ENCODE peak calls at places on chromosome 9, in ten cellular contexts. One of them, this sample, is unnamed.

GRCh38 chr9:36873247-36873875 is 160.7 kb downstream of the PAX5 start:
- DNase-seq in NCI-H69: peak; percentile 85
- DNase-seq in Peyer's patch: peak; percentile 87
- DNase-seq in GM10248: peak; percentile 84
- DNase-seq in T-cell: peak; percentile 41
- DNase-seq in endothelial cell: peak; percentile 70
- DNase-seq in activated naive CD4-positive, alpha-beta T cell treated with anti-CD3 and anti-CD28 coated beads for 36 hours: peak; percentile 84
- DNase-seq in NCI-H146: peak; percentile 78
- DNase-seq in OCI-LY7: peak; percentile 79
- DNase-seq in AG04450: no peak
- DNase-seq in this sample: no peak

GRCh38 chr9:136137321-136138054 is 18.8 kb upstream of the TMEM250 start:
- DNase-seq in Peyer's patch: no peak
- DNase-seq in GM10248: no peak
- DNase-seq in T-cell: no peak
- DNase-seq in AG04450: no peak
- DNase-seq in endothelial cell: no peak
- DNase-seq in NCI-H146: peak; percentile 29
- DNase-seq in activated naive CD4-positive, alpha-beta T cell treated with anti-CD3 and anti-CD28 coated beads for 36 hours: no peak
- DNase-seq in OCI-LY7: no peak
- DNase-seq in NCI-H69: peak; percentile 53
- DNase-seq in this sample: no peak

GRCh38 chr9:130421802-130422276 is 22.9 kb upstream of the ASS1 start:
- DNase-seq in activated naive CD4-positive, alpha-beta T cell treated with anti-CD3 and anti-CD28 coated beads for 36 hours: no peak
- DNase-seq in endothelial cell: no peak
- DNase-seq in NCI-H146: peak; percentile 87
- DNase-seq in OCI-LY7: no peak
- DNase-seq in Peyer's patch: no peak
- DNase-seq in AG04450: peak; percentile 81
- DNase-seq in T-cell: no peak
- DNase-seq in NCI-H69: peak; percentile 99
- DNase-seq in GM10248: no peak
- DNase-seq in this sample: peak; percentile 59

GRCh38 chr9:137025120-137025966 is 2.7 kb downstream of the ABCA2 start:
- DNase-seq in Peyer's patch: peak; percentile 76
- DNase-seq in GM10248: no peak
- DNase-seq in NCI-H69: peak; percentile 97
- DNase-seq in endothelial cell: no peak
- DNase-seq in AG04450: no peak
- DNase-seq in activated naive CD4-positive, alpha-beta T cell treated with anti-CD3 and anti-CD28 coated beads for 36 hours: no peak
- DNase-seq in T-cell: peak; percentile 28
- DNase-seq in OCI-LY7: peak; percentile 57
- DNase-seq in NCI-H146: no peak
- DNase-seq in this sample: no peak

GRCh38 chr9:12091865-12092527 is 601.2 kb upstream of the TYRP1 start:
- DNase-seq in AG04450: no peak
- DNase-seq in GM10248: no peak
- DNase-seq in activated naive CD4-positive, alpha-beta T cell treated with anti-CD3 and anti-CD28 coated beads for 36 hours: no peak
- DNase-seq in endothelial cell: no peak
- DNase-seq in Peyer's patch: no peak
- DNase-seq in T-cell: no peak
- DNase-seq in NCI-H146: no peak
- DNase-seq in NCI-H69: no peak
- DNase-seq in OCI-LY7: no peak
- DNase-seq in this sample: no peak

GRCh38 chr9:129332581-129332980 is 154.5 kb upstream of the IER5L start:
- DNase-seq in AG04450: no peak
- DNase-seq in Peyer's patch: no peak
- DNase-seq in endothelial cell: no peak
- DNase-seq in NCI-H69: no peak
- DNase-seq in activated naive CD4-positive, alpha-beta T cell treated with anti-CD3 and anti-CD28 coated beads for 36 hours: no peak
- DNase-seq in T-cell: no peak
- DNase-seq in NCI-H146: no peak
- DNase-seq in OCI-LY7: no peak
- DNase-seq in GM10248: no peak
- DNase-seq in this sample: no peak

GRCh38 chr9:70085241-70085640 is 41.6 kb downstream of the MAMDC2 start:
- DNase-seq in NCI-H146: no peak
- DNase-seq in endothelial cell: peak; percentile 28
- DNase-seq in activated naive CD4-positive, alpha-beta T cell treated with anti-CD3 and anti-CD28 coated beads for 36 hours: no peak
- DNase-seq in NCI-H69: no peak
- DNase-seq in T-cell: no peak
- DNase-seq in GM10248: no peak
- DNase-seq in Peyer's patch: no peak
- DNase-seq in OCI-LY7: no peak
- DNase-seq in AG04450: no peak
- DNase-seq in this sample: no peak

GRCh38 chr9:33211695-33212393 is 28.1 kb upstream of the SPINK4 start:
- DNase-seq in GM10248: no peak
- DNase-seq in AG04450: no peak
- DNase-seq in T-cell: no peak
- DNase-seq in NCI-H69: no peak
- DNase-seq in Peyer's patch: peak; percentile 81
- DNase-seq in NCI-H146: no peak
- DNase-seq in activated naive CD4-positive, alpha-beta T cell treated with anti-CD3 and anti-CD28 coated beads for 36 hours: no peak
- DNase-seq in OCI-LY7: no peak
- DNase-seq in endothelial cell: no peak
- DNase-seq in this sample: no peak

This sample was measured in AG04449.